ENCODE peak calls at places on chromosomes 5 and 9, in six cellular contexts. One of them, this sample, is unnamed.

GRCh38 chr5:77390795-77391194 is 101.3 kb downstream of the WDR41 start:
- DNase-seq in mammary epithelial cell: peak
- DNase-seq in H1: no peak
- DNase-seq in fibroblast of lung: peak
- DNase-seq in IMR-90: peak
- DNase-seq in DND-41: no peak
- DNase-seq in this sample: no peak

GRCh38 chr9:131776473-131776872 is 36.6 kb upstream of the RAPGEF1 start:
- DNase-seq in DND-41: peak
- DNase-seq in fibroblast of lung: peak
- DNase-seq in H1: no peak
- DNase-seq in IMR-90: peak
- DNase-seq in mammary epithelial cell: no peak
- DNase-seq in this sample: peak

GRCh38 chr9:19533373-19533772 is 124.6 kb downstream of the ACER2 start:
- DNase-seq in H1: no peak
- DNase-seq in IMR-90: peak
- DNase-seq in fibroblast of lung: peak
- DNase-seq in DND-41: no peak
- DNase-seq in mammary epithelial cell: no peak
- DNase-seq in this sample: no peak

GRCh38 chr5:178738513-178738912 is 8.1 kb upstream of the ZNF354A start:
- DNase-seq in H1: no peak
- DNase-seq in mammary epithelial cell: no peak
- DNase-seq in fibroblast of lung: no peak
- DNase-seq in IMR-90: no peak
- DNase-seq in DND-41: no peak
- DNase-seq in this sample: no peak

GRCh38 chr9:110121170-110121569 is 86.8 kb downstream of the C9orf152 start:
- DNase-seq in DND-41: no peak
- DNase-seq in mammary epithelial cell: no peak
- DNase-seq in H1: no peak
- DNase-seq in IMR-90: no peak
- DNase-seq in fibroblast of lung: no peak
- DNase-seq in this sample: no peak

GRCh38 chr5:94469889-94470288 is 148.5 kb downstream of the KIAA0825 start:
- DNase-seq in IMR-90: peak
- DNase-seq in DND-41: no peak
- DNase-seq in fibroblast of lung: peak
- DNase-seq in mammary epithelial cell: no peak
- DNase-seq in H1: no peak
- DNase-seq in this sample: no peak

GRCh38 chr9:135423725-135424124 is 55.9 kb upstream of the PPP1R26 start:
- DNase-seq in H1: no peak
- DNase-seq in mammary epithelial cell: no peak
- DNase-seq in fibroblast of lung: no peak
- DNase-seq in DND-41: no peak
- DNase-seq in IMR-90: no peak
- DNase-seq in this sample: no peak

GRCh38 chr5:43315262-43315661 is 2.0 kb upstream of the HMGCS1 start:
- DNase-seq in IMR-90: peak
- DNase-seq in DND-41: no peak
- DNase-seq in fibroblast of lung: peak
- DNase-seq in mammary epithelial cell: peak
- DNase-seq in H1: no peak
- DNase-seq in this sample: no peak

GRCh38 chr5:144191998-144192397 is 21.3 kb downstream of the KCTD16 start:
- DNase-seq in H1: no peak
- DNase-seq in mammary epithelial cell: peak
- DNase-seq in DND-41: peak
- DNase-seq in fibroblast of lung: peak
- DNase-seq in IMR-90: peak
- DNase-seq in this sample: no peak

GRCh38 chr5:142409253-142409594 is 84.4 kb upstream of the SPRY4 start:
- DNase-seq in fibroblast of lung: no peak
- DNase-seq in IMR-90: no peak
- DNase-seq in DND-41: no peak
- DNase-seq in mammary epithelial cell: no peak
- DNase-seq in H1: no peak
- DNase-seq in this sample: no peak
- H2AFZ ChIP-seq in fibroblast of lung: no peak
- H2AFZ ChIP-seq in IMR-90: no peak
- H2AFZ ChIP-seq in DND-41: no peak
- H2AFZ ChIP-seq in mammary epithelial cell: no peak
- H2AFZ ChIP-seq in H1: peak
- H2AFZ ChIP-seq in this sample: peak

GRCh38 chr5:88664630-88665029 is 218.4 kb downstream of the MEF2C start:
- DNase-seq in IMR-90: no peak
- DNase-seq in DND-41: no peak
- DNase-seq in fibroblast of lung: no peak
- DNase-seq in H1: no peak
- DNase-seq in mammary epithelial cell: no peak
- DNase-seq in this sample: no peak

GRCh38 chr5:88665750-88666215 is 217.2 kb downstream of the MEF2C start:
- DNase-seq in mammary epithelial cell: no peak
- DNase-seq in H1: no peak
- DNase-seq in IMR-90: no peak
- DNase-seq in DND-41: no peak
- DNase-seq in fibroblast of lung: peak
- DNase-seq in this sample: peak

GRCh38 chr5:88667187-88668141 is 215.5 kb downstream of the MEF2C start:
- DNase-seq in IMR-90: no peak
- DNase-seq in mammary epithelial cell: no peak
- DNase-seq in H1: no peak
- DNase-seq in fibroblast of lung: peak
- DNase-seq in DND-41: no peak
- DNase-seq in this sample: no peak

GRCh38 chr5:88669314-88669713 is 213.7 kb downstream of the MEF2C start:
- DNase-seq in fibroblast of lung: peak
- DNase-seq in mammary epithelial cell: no peak
- DNase-seq in IMR-90: no peak
- DNase-seq in H1: no peak
- DNase-seq in DND-41: no peak
- DNase-seq in this sample: no peak

GRCh38 chr5:88666761-88667186 is 216.2 kb downstream of the MEF2C start:
- DNase-seq in mammary epithelial cell: no peak
- DNase-seq in DND-41: no peak
- DNase-seq in fibroblast of lung: peak
- DNase-seq in H1: no peak
- DNase-seq in IMR-90: peak
- DNase-seq in this sample: no peak
- H2AFZ ChIP-seq in mammary epithelial cell: no peak
- H2AFZ ChIP-seq in DND-41: no peak
- H2AFZ ChIP-seq in fibroblast of lung: no peak
- H2AFZ ChIP-seq in H1: no peak
- H2AFZ ChIP-seq in IMR-90: no peak
- H2AFZ ChIP-seq in this sample: peak

GRCh38 chr9:78132688-78133033 is 101.0 kb upstream of the GNAQ start:
- DNase-seq in DND-41: peak
- DNase-seq in mammary epithelial cell: no peak
- DNase-seq in fibroblast of lung: no peak
- DNase-seq in H1: no peak
- DNase-seq in IMR-90: no peak
- DNase-seq in this sample: no peak
- H2AFZ ChIP-seq in DND-41: peak
- H2AFZ ChIP-seq in mammary epithelial cell: peak
- H2AFZ ChIP-seq in fibroblast of lung: peak
- H2AFZ ChIP-seq in H1: no peak
- H2AFZ ChIP-seq in IMR-90: no peak
- H2AFZ ChIP-seq in this sample: peak

DNA sequence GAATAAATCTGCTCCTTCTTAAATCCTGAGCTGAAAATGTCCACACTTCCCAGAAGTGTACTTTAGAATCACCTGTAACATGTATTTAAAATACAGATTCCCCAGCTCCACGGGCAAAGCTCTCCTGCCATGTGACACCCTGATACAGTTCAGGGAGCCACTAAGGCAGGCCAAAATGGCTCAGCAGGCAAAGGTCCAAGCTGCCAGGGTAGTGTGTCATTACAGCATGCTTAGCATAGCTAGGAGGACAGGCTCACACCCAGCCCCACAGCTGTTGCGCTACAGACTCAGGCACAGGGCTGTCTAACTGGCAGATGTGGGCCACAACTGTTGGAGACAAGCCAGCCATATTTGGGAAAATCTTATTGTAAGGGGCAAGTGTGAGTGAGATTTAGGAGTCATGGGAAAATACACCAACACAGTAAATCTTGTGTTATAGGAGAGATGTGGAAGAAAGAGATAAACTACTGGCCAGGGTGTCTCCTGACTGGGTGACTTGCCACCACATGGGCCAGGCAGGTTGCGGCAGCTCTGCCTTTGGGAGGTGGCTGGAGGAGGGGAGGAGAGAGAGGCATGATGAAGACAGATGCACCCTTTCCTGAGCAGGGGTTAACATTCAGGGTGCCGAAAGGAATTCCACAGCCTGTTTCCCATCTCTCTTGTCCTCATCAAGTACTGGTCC is 73.1 kb downstream of the C9orf85 start:
- DNase-seq in DND-41: no peak
- DNase-seq in H1: no peak
- DNase-seq in mammary epithelial cell: peak
- DNase-seq in IMR-90: peak
- DNase-seq in fibroblast of lung: peak
- DNase-seq in this sample: no peak
- H2AFZ ChIP-seq in DND-41: no peak
- H2AFZ ChIP-seq in H1: peak
- H2AFZ ChIP-seq in mammary epithelial cell: no peak
- H2AFZ ChIP-seq in IMR-90: peak
- H2AFZ ChIP-seq in fibroblast of lung: no peak
- H2AFZ ChIP-seq in this sample: no peak

DNA sequence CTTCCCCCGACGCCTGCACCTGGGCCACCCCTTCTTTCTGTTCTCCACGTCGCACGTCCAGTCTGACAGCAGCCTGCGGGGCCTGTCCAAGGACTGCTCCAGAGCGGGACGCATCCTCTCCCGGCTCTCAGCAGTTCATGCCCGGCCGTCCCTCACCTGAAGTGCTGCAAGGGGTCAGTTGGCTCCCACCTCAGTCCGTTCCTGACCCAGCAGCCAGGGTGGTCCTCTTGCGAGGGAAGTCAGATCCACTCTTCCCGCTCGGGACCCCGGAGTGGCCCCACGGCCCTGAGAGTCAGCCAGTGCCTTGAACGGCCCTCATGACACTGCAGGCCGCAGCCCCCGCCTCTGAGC is 249.7 kb upstream of the IRX4 start:
- DNase-seq in DND-41: no peak
- DNase-seq in H1: no peak
- DNase-seq in IMR-90: no peak
- DNase-seq in fibroblast of lung: no peak
- DNase-seq in mammary epithelial cell: no peak
- DNase-seq in this sample: no peak
- H2AFZ ChIP-seq in DND-41: no peak
- H2AFZ ChIP-seq in H1: no peak
- H2AFZ ChIP-seq in IMR-90: no peak
- H2AFZ ChIP-seq in fibroblast of lung: no peak
- H2AFZ ChIP-seq in mammary epithelial cell: no peak
- H2AFZ ChIP-seq in this sample: no peak

GRCh38 chr5:141208478-141208877 is at the start of gene PCDHB12:
- DNase-seq in fibroblast of lung: no peak
- DNase-seq in IMR-90: peak
- DNase-seq in DND-41: no peak
- DNase-seq in H1: no peak
- DNase-seq in mammary epithelial cell: no peak
- DNase-seq in this sample: no peak
- H2AFZ ChIP-seq in fibroblast of lung: no peak
- H2AFZ ChIP-seq in IMR-90: no peak
- H2AFZ ChIP-seq in DND-41: no peak
- H2AFZ ChIP-seq in H1: no peak
- H2AFZ ChIP-seq in mammary epithelial cell: no peak
- H2AFZ ChIP-seq in this sample: no peak

DNA sequence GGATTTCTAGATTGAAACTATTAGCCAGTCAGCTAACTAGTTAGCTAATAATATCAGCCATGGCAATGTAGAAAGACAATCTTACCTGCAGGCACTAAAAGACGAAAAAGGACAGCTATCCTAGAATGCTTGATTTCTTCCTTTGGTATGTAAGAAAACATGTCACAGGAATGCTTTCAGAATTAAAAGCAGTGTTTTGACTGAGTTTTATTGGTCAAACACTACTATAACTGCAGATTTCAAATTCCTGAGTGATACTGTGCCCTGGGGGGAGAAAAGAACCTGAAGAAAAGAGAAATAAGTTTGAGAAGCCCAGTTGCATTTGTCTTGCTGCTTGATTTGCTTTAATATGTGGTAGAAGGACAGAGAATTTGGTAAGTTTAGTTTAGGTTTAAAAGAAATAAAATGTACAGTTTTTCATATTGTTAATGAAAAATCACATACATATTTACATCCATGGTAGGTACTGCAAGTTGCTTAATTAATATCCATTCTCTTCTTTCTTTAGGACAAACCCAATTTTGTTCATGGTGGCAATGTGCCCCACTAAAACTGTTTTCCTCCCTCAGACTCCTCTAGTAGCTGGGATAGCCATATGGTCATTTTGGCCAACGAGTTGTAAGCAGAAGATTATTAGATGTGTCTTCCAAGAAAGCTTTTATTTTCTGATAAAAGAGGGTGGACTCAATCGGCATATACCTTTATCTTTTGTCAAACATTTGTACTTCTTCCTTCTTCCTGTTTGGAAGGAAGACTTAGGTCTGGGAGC is 4.3 kb upstream of the FAM169A start:
- DNase-seq in DND-41: no peak
- DNase-seq in fibroblast of lung: no peak
- DNase-seq in mammary epithelial cell: peak
- DNase-seq in H1: no peak
- DNase-seq in IMR-90: no peak
- DNase-seq in this sample: no peak
- H2AFZ ChIP-seq in DND-41: peak
- H2AFZ ChIP-seq in fibroblast of lung: no peak
- H2AFZ ChIP-seq in mammary epithelial cell: peak
- H2AFZ ChIP-seq in H1: no peak
- H2AFZ ChIP-seq in IMR-90: no peak
- H2AFZ ChIP-seq in this sample: no peak

GRCh38 chr5:134289509-134290113 is 63.7 kb upstream of the PPP2CA start:
- DNase-seq in fibroblast of lung: peak
- DNase-seq in H1: peak
- DNase-seq in mammary epithelial cell: peak
- DNase-seq in DND-41: peak
- DNase-seq in IMR-90: peak
- DNase-seq in this sample: peak
- H2AFZ ChIP-seq in fibroblast of lung: no peak
- H2AFZ ChIP-seq in H1: no peak
- H2AFZ ChIP-seq in mammary epithelial cell: no peak
- H2AFZ ChIP-seq in DND-41: no peak
- H2AFZ ChIP-seq in IMR-90: no peak
- H2AFZ ChIP-seq in this sample: no peak

DNA sequence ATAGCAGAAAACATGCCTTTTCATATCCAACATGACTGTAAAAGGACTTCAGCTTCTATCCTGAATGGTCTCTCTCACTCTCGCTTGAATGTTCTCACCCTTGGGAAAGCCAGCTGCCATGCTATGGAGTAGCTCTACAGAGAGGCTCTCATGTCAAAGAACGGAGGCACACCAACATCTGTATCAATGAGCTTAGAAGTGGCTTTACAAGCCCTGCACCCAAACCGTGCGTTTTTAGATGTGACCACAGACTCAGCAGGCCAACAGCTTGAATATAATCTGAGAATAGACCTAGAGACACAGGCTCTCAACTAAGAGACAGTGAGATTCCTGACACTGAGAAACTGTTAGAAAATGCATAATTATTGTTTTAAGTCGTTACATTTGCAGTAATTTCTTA is 1231.6 kb upstream of the CDH9 start:
- DNase-seq in DND-41: peak
- DNase-seq in fibroblast of lung: no peak
- DNase-seq in H1: no peak
- DNase-seq in IMR-90: no peak
- DNase-seq in mammary epithelial cell: no peak
- DNase-seq in this sample: no peak
- H2AFZ ChIP-seq in DND-41: peak
- H2AFZ ChIP-seq in fibroblast of lung: no peak
- H2AFZ ChIP-seq in H1: peak
- H2AFZ ChIP-seq in IMR-90: no peak
- H2AFZ ChIP-seq in mammary epithelial cell: no peak
- H2AFZ ChIP-seq in this sample: peak

This sample was measured in neuronal stem cell.